ENCODE peak calls at places on chromosomes 2 and 18, in nine cellular contexts. L, Y, E, F, V, Z, I, U and S are unnamed samples.

GRCh38 chr18:57154389-57154788 is 7.5 kb downstream of the BOD1L2 start:
- DNase-seq in F (no peak), Y (no peak), V (no peak), Z (no peak), U (no peak), I (no peak), E (no peak), L (no peak), S (no peak)

GRCh38 chr18:44725300-44726096 is 44.8 kb downstream of the SETBP1 start:
- DNase-seq in I (no peak), Y (peak; percentile 36), Z (peak; percentile 54), E (peak; percentile 61), L (no peak), V (peak; percentile 49), F (no peak), U (peak; percentile 71), S (no peak)

GRCh38 chr2:208062113-208062512 is 36.8 kb upstream of the PLEKHM3 start:
- DNase-seq in Y (peak; percentile 15), E (peak; percentile 39), F (peak; percentile 40), Z (peak; percentile 69), I (peak; percentile 12), L (peak; percentile 47), U (no peak), V (no peak), S (no peak)

GRCh38 chr2:179201884-179202283 is 62.7 kb downstream of the SESTD1 start:
- DNase-seq in E (peak; percentile 38), F (no peak), L (no peak), I (no peak), Z (no peak), U (no peak), Y (no peak), V (no peak), S (no peak)

GRCh38 chr18:52694804-52695203 is 354.8 kb downstream of the DCC start:
- DNase-seq in I (no peak), V (no peak), E (peak; percentile 4), F (no peak), Y (no peak), U (no peak), Z (peak; percentile 10), L (no peak), S (no peak)

GRCh38 chr2:241359481-241360045 is 3.5 kb downstream of the FARP2 start:
- DNase-seq in Y (no peak), Z (peak; percentile 82), I (no peak), E (no peak), V (no peak), U (no peak), L (peak; percentile 65), F (no peak), S (no peak)

GRCh38 chr2:85110991-85111560 is 22.1 kb upstream of the TCF7L1 start:
- DNase-seq in F (no peak), Z (no peak), V (no peak), I (no peak), L (no peak), E (no peak), Y (no peak), U (no peak), S (no peak)

GRCh38 chr2:218267259-218267658 is 2.7 kb downstream of the AAMP start:
- DNase-seq in U (no peak), Y (no peak), L (no peak), I (no peak), Z (no peak), E (no peak), F (no peak), V (peak; percentile 21), S (no peak)

GRCh38 chr2:216829533-216829932 is 30.3 kb downstream of the TNP1 start:
- DNase-seq in Y (no peak), F (peak; percentile 73), U (no peak), I (no peak), Z (peak; percentile 37), L (peak; percentile 42), V (peak; percentile 76), E (peak; percentile 41), S (no peak)

GRCh38 chr2:29747786-29748470 is 173.5 kb downstream of the ALK start:
- DNase-seq in I (no peak), U (no peak), L (no peak), Y (no peak), Z (no peak), F (peak; percentile 23), V (no peak), E (peak; percentile 56), S (no peak)

GRCh38 chr18:10022365-10022764 is 108.5 kb downstream of the VAPA start:
- DNase-seq in Z (no peak), Y (no peak), E (no peak), F (no peak), I (no peak), U (no peak), V (no peak), L (peak; percentile 11), S (no peak)

GRCh38 chr2:5867045-5867444 is 174.9 kb downstream of the SOX11 start:
- DNase-seq in I (no peak), F (no peak), V (no peak), Y (no peak), U (no peak), E (no peak), Z (no peak), L (no peak), S (no peak)

GRCh38 chr2:6297238-6297637 is 568.5 kb downstream of the CMPK2 start:
- DNase-seq in F (no peak), Z (no peak), V (no peak), E (no peak), I (no peak), L (no peak), Y (no peak), U (no peak), S (no peak)

GRCh38 chr18:3902676-3903075 is 452.7 kb downstream of the TGIF1 start:
- DNase-seq in U (no peak), L (no peak), E (no peak), I (no peak), F (no peak), V (no peak), Z (no peak), Y (no peak), S (no peak)

GRCh38 chr2:85577063-85577385 is 362 bp upstream of the VAMP8 start:
- DNase-seq in Y (no peak), V (no peak), F (no peak), I (no peak), Z (no peak), E (no peak), L (no peak), U (no peak), S (no peak)

GRCh38 chr2:203722411-203722810 is 16.0 kb downstream of the CD28 start:
- DNase-seq in F (no peak), E (no peak), V (no peak), Y (no peak), I (no peak), Z (no peak), U (no peak), L (no peak), S (no peak)

GRCh38 chr2:128237081-128237534 is 81.6 kb downstream of the HS6ST1 start:
- DNase-seq in U (no peak), Y (no peak), I (no peak), Z (no peak), V (no peak), F (no peak), E (peak; percentile 70), L (no peak), S (no peak)

GRCh38 chr18:79947054-79947755 is 4.2 kb downstream of the SLC66A2 start:
- DNase-seq in E (no peak), Z (no peak), Y (no peak), V (no peak), F (no peak), I (no peak), L (peak; percentile 28), U (no peak), S (no peak)

GRCh38 chr2:31318360-31319336 is 84.7 kb downstream of the EHD3 start:
- DNase-seq in L (peak; percentile 22), E (peak; percentile 94), U (peak; percentile 30), F (no peak), I (no peak), Z (no peak), Y (no peak), V (peak; percentile 48), S (no peak)

GRCh38 chr2:189363559-189363958 is 77.7 kb upstream of the WDR75 start:
- DNase-seq in V (no peak), Z (peak; percentile 78), U (no peak), Y (no peak), E (peak; percentile 48), L (no peak), I (no peak), F (no peak), S (no peak)

GRCh38 chr2:179239194-179239593 is 25.4 kb downstream of the SESTD1 start:
- DNase-seq in I (peak; percentile 22), U (no peak), F (no peak), E (no peak), V (no peak), Y (peak; percentile 8), L (no peak), Z (peak; percentile 81), S (no peak)

GRCh38 chr18:50594931-50595330 is 35.0 kb downstream of the MAPK4 start:
- DNase-seq in I (no peak), U (no peak), E (peak; percentile 3), L (no peak), Y (no peak), Z (peak; percentile 25), F (no peak), V (no peak), S (no peak)

GRCh38 chr2:239769574-239770145 is 255.5 kb downstream of the NDUFA10 start:
- DNase-seq in Y (no peak), E (no peak), Z (no peak), F (peak; percentile 2), L (no peak), V (no peak), I (no peak), U (no peak), S (no peak)
- H3K9me3 ChIP-seq in Y (peaks cover 9% of the 10 kb centered on the region), E (no peaks in the 10 kb centered on the region), Z (no peaks in the 10 kb centered on the region), F (no peaks in the 10 kb centered on the region), L (no peaks in the 10 kb centered on the region), V (no peaks in the 10 kb centered on the region), I (no peaks in the 10 kb centered on the region), U (no peaks in the 10 kb centered on the region), S (no peaks in the 10 kb centered on the region)

DNA sequence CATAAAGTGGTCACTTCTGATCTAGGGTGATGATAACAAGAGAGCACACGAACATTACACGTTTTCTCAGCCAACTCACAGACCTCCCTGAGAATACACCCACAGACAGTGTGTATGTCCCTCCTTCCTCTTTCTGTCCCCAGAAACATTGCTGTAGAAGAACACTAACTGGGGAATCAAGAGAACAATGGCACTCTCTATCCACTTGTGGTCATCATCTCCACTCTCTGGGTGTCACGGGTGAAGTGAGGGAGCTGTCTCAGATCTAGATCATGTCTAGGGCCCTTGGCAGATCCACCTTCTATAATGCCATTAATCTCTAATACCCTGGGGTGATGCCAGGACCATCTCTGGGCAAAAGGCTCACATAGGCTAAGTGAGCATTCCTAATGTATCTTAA is 97.9 kb downstream of the DNER start:
- DNase-seq in L (no peak), E (no peak), V (no peak), F (no peak), I (no peak), Z (no peak), Y (no peak), U (no peak), S (no peak)
- H3K9me3 ChIP-seq in L (no peaks in the 10 kb centered on the region), E (no peaks in the 10 kb centered on the region), V (no peaks in the 10 kb centered on the region), F (no peaks in the 10 kb centered on the region), I (no peaks in the 10 kb centered on the region), Z (no peaks in the 10 kb centered on the region), Y (no peaks in the 10 kb centered on the region), U (no peaks in the 10 kb centered on the region), S (no peaks in the 10 kb centered on the region)

GRCh38 chr18:38552729-38553411 is 987.3 kb upstream of the CELF4 start:
- DNase-seq in Z (no peak), V (no peak), F (no peak), U (no peak), L (no peak), Y (no peak), I (no peak), E (no peak), S (no peak)
- H3K9me3 ChIP-seq in Z (no peaks in the 10 kb centered on the region), V (no peaks in the 10 kb centered on the region), F (no peaks in the 10 kb centered on the region), U (no peaks in the 10 kb centered on the region), L (no peaks in the 10 kb centered on the region), Y (no peaks in the 10 kb centered on the region), I (no peaks in the 10 kb centered on the region), E (no peaks in the 10 kb centered on the region), S (no peaks in the 10 kb centered on the region)

GRCh38 chr2:105842555-105842954 is 97.8 kb downstream of the NCK2 start:
- DNase-seq in Z (no peak), I (no peak), E (no peak), Y (no peak), V (no peak), U (no peak), F (no peak), L (no peak), S (no peak)
- H3K9me3 ChIP-seq in Z (no peaks in the 10 kb centered on the region), I (no peaks in the 10 kb centered on the region), E (no peaks in the 10 kb centered on the region), Y (no peaks in the 10 kb centered on the region), V (no peaks in the 10 kb centered on the region), U (peaks cover 2% of the 10 kb centered on the region), F (no peaks in the 10 kb centered on the region), L (no peaks in the 10 kb centered on the region), S (no peaks in the 10 kb centered on the region)